ENCODE peak calls at places on chromosomes 16 and 17, in four cellular contexts. One of them, this sample, is unnamed.

GRCh38 chr16:89446136-89446974 is 44.0 kb downstream of the ANKRD11 start:
- DNase-seq in omental fat pad: no peak
- DNase-seq in dorsolateral prefrontal cortex: no peak
- DNase-seq in HFFc6: no peak
- DNase-seq in this sample: no peak

GRCh38 chr16:23509763-23510153 is 536 bp downstream of the GGA2 start:
- DNase-seq in omental fat pad: no peak
- DNase-seq in dorsolateral prefrontal cortex: peak; percentile 33
- DNase-seq in HFFc6: peak; percentile 18
- DNase-seq in this sample: peak; percentile 40

GRCh38 chr16:51523400-51523799 is 372.3 kb upstream of the SALL1 start:
- DNase-seq in omental fat pad: no peak
- DNase-seq in dorsolateral prefrontal cortex: no peak
- DNase-seq in HFFc6: peak; percentile 9
- DNase-seq in this sample: no peak

GRCh38 chr17:79269620-79270019 is 195.0 kb downstream of the ENGASE start:
- DNase-seq in omental fat pad: no peak
- DNase-seq in dorsolateral prefrontal cortex: no peak
- DNase-seq in HFFc6: no peak
- DNase-seq in this sample: no peak

GRCh38 chr16:27195941-27196595 is 7.3 kb upstream of the KDM8 start:
- DNase-seq in omental fat pad: no peak
- DNase-seq in dorsolateral prefrontal cortex: no peak
- DNase-seq in HFFc6: no peak
- DNase-seq in this sample: no peak

GRCh38 chr17:12765544-12765943 is 23.8 kb upstream of the ARHGAP44 start:
- DNase-seq in omental fat pad: peak; percentile 42
- DNase-seq in dorsolateral prefrontal cortex: no peak
- DNase-seq in HFFc6: peak; percentile 83
- DNase-seq in this sample: no peak

GRCh38 chr16:89495121-89495520 is 4.8 kb upstream of the ANKRD11 start:
- DNase-seq in omental fat pad: no peak
- DNase-seq in dorsolateral prefrontal cortex: no peak
- DNase-seq in HFFc6: peak; percentile 66
- DNase-seq in this sample: no peak

GRCh38 chr16:29943846-29944669 is 17.8 kb upstream of the TMEM219 start:
- DNase-seq in omental fat pad: peak; percentile 23
- DNase-seq in dorsolateral prefrontal cortex: no peak
- DNase-seq in HFFc6: peak; percentile 99
- DNase-seq in this sample: no peak

GRCh38 chr17:16122697-16123434 is 92.5 kb downstream of the NCOR1 start:
- DNase-seq in omental fat pad: no peak
- DNase-seq in dorsolateral prefrontal cortex: no peak
- DNase-seq in HFFc6: no peak
- DNase-seq in this sample: no peak

GRCh38 chr16:10552998-10553491 is 27.4 kb downstream of the EMP2 start:
- DNase-seq in omental fat pad: no peak
- DNase-seq in dorsolateral prefrontal cortex: no peak
- DNase-seq in HFFc6: no peak
- DNase-seq in this sample: no peak

GRCh38 chr17:7211512-7212277 is 7.9 kb downstream of the DLG4 start:
- DNase-seq in omental fat pad: no peak
- DNase-seq in dorsolateral prefrontal cortex: no peak
- DNase-seq in HFFc6: no peak
- DNase-seq in this sample: peak; percentile 17

GRCh38 chr17:78725448-78726021 is 56.5 kb downstream of the CYTH1 start:
- DNase-seq in omental fat pad: no peak
- DNase-seq in dorsolateral prefrontal cortex: no peak
- DNase-seq in HFFc6: no peak
- DNase-seq in this sample: no peak

GRCh38 chr17:72362466-72363335 is 241.9 kb downstream of the SOX9 start:
- DNase-seq in omental fat pad: no peak
- DNase-seq in dorsolateral prefrontal cortex: no peak
- DNase-seq in HFFc6: peak; percentile 81
- DNase-seq in this sample: no peak

GRCh38 chr16:15966420-15967222 is 17.2 kb downstream of the ABCC1 start:
- DNase-seq in omental fat pad: no peak
- DNase-seq in dorsolateral prefrontal cortex: no peak
- DNase-seq in HFFc6: peak; percentile 85
- DNase-seq in this sample: no peak

GRCh38 chr17:79947351-79948031 is 88.2 kb downstream of the TBC1D16 start:
- DNase-seq in omental fat pad: no peak
- DNase-seq in dorsolateral prefrontal cortex: no peak
- DNase-seq in HFFc6: no peak
- DNase-seq in this sample: peak; percentile 18

GRCh38 chr17:3845361-3845753 is 689 bp downstream of the NCBP3 start:
- DNase-seq in omental fat pad: no peak
- DNase-seq in dorsolateral prefrontal cortex: peak; percentile 24
- DNase-seq in HFFc6: peak; percentile 13
- DNase-seq in this sample: no peak

GRCh38 chr17:3959295-3959899 is 4.8 kb downstream of the ATP2A3 start:
- DNase-seq in omental fat pad: no peak
- DNase-seq in dorsolateral prefrontal cortex: no peak
- DNase-seq in HFFc6: peak; percentile 47
- DNase-seq in this sample: no peak

GRCh38 chr17:28725166-28725659 is 820 bp downstream of the TLCD1 start:
- DNase-seq in omental fat pad: no peak
- DNase-seq in dorsolateral prefrontal cortex: no peak
- DNase-seq in HFFc6: peak; percentile 70
- DNase-seq in this sample: no peak

GRCh38 chr16:50284131-50284911 is 18.0 kb downstream of the ADCY7 start:
- DNase-seq in omental fat pad: no peak
- DNase-seq in dorsolateral prefrontal cortex: no peak
- DNase-seq in HFFc6: no peak
- DNase-seq in this sample: no peak

GRCh38 chr16:66476328-66477027 is 49.4 kb downstream of the BEAN1 start:
- DNase-seq in omental fat pad: no peak
- DNase-seq in dorsolateral prefrontal cortex: no peak
- DNase-seq in HFFc6: no peak
- DNase-seq in this sample: peak; percentile 32

GRCh38 chr17:46732754-46733398 is 85.6 kb downstream of the WNT3 start:
- DNase-seq in omental fat pad: no peak
- DNase-seq in dorsolateral prefrontal cortex: no peak
- DNase-seq in HFFc6: no peak
- DNase-seq in this sample: no peak

GRCh38 chr17:19384723-19385391 is 2.1 kb downstream of the MFAP4 start:
- DNase-seq in omental fat pad: peak; percentile 22
- DNase-seq in dorsolateral prefrontal cortex: no peak
- DNase-seq in HFFc6: peak; percentile 46
- DNase-seq in this sample: no peak

GRCh38 chr16:70160821-70161220 is 12.8 kb upstream of the CLEC18C start:
- DNase-seq in omental fat pad: no peak
- DNase-seq in dorsolateral prefrontal cortex: peak; percentile 9
- DNase-seq in HFFc6: no peak
- DNase-seq in this sample: no peak

GRCh38 chr17:46962374-46962790 is 16.7 kb downstream of the RPRML start:
- DNase-seq in omental fat pad: no peak
- DNase-seq in dorsolateral prefrontal cortex: no peak
- DNase-seq in HFFc6: no peak
- DNase-seq in this sample: no peak

GRCh38 chr17:41067281-41067680 is 1.6 kb upstream of the KRTAP2-4 start:
- DNase-seq in omental fat pad: no peak
- DNase-seq in dorsolateral prefrontal cortex: no peak
- DNase-seq in HFFc6: peak; percentile 43
- DNase-seq in this sample: no peak

GRCh38 chr17:53932386-53932785 is 109.7 kb downstream of the KIF2B start:
- DNase-seq in omental fat pad: no peak
- DNase-seq in dorsolateral prefrontal cortex: no peak
- DNase-seq in HFFc6: no peak
- DNase-seq in this sample: no peak

GRCh38 chr17:35965272-35965671 is 16.0 kb downstream of the CCL16 start:
- DNase-seq in omental fat pad: no peak
- DNase-seq in dorsolateral prefrontal cortex: no peak
- DNase-seq in HFFc6: no peak
- DNase-seq in this sample: peak; percentile 13

GRCh38 chr16:10564591-10564990 is 15.8 kb downstream of the EMP2 start:
- DNase-seq in omental fat pad: no peak
- DNase-seq in dorsolateral prefrontal cortex: no peak
- DNase-seq in HFFc6: no peak
- DNase-seq in this sample: no peak

GRCh38 chr17:31541559-31541958 is 150.1 kb downstream of the RAB11FIP4 start:
- DNase-seq in omental fat pad: no peak
- DNase-seq in dorsolateral prefrontal cortex: no peak
- DNase-seq in HFFc6: no peak
- DNase-seq in this sample: no peak

GRCh38 chr17:68961204-68961893 is 6.2 kb upstream of the ABCA8 start:
- DNase-seq in omental fat pad: no peak
- DNase-seq in dorsolateral prefrontal cortex: peak; percentile 63
- DNase-seq in HFFc6: no peak
- DNase-seq in this sample: no peak

GRCh38 chr17:82959990-82960418 is 119.4 kb upstream of the METRNL start:
- DNase-seq in omental fat pad: no peak
- DNase-seq in dorsolateral prefrontal cortex: no peak
- DNase-seq in HFFc6: no peak
- DNase-seq in this sample: no peak

GRCh38 chr17:16328997-16329396 is 24.3 kb downstream of the CENPV start:
- DNase-seq in omental fat pad: no peak
- DNase-seq in dorsolateral prefrontal cortex: no peak
- DNase-seq in HFFc6: no peak
- DNase-seq in this sample: no peak

GRCh38 chr16:30567991-30568638 is 3.4 kb downstream of the ZNF688 start:
- DNase-seq in omental fat pad: no peak
- DNase-seq in dorsolateral prefrontal cortex: no peak
- DNase-seq in HFFc6: peak; percentile 70
- DNase-seq in this sample: no peak

DNA sequence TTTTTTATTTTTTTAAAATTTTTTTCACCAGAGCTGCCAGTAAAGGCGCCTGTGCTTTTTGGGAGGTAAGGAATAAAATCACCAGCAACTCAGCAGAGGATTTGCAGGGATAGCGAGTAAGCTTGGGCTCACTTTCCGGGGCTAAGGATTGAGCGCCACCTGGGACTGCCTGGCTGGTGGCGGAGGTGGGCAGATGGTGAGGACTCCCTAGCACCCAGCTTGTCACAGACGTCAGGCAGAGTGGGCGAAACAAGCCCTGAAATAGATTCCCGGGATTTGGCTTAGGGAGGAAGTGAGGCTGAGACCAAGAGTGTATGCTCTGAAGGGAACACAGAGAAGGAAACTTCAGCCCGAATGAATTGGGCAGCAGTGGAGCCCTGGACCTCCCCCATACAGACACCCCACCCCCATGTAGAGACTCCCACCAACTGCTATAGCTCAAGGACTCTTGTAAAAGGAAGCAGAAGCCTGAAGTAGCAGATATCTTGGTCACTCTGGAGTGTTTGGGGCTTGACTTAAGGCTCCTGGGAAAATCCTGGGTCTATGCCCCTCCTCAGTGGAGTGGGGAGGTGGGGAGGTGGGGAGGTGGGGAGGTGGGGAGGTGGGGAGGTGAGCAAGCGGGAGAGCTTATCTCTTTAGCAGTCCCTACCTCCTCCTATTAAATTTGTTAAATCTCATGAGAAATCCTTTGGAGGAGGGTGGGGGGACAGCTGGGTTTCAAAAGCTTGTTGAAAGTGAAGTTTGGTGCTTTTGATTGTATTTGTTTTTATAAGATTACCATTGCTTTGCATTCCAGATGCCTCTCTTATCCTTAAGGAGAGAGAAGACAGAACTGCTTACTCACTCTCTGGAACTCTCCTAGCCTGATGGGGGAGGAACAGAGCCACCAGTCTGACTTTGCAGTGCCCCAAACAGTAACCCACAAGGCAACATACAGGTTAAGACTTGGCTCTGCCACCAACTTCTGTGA is 8.2 kb downstream of the ARL4D start:
- DNase-seq in omental fat pad: no peak
- DNase-seq in dorsolateral prefrontal cortex: peak; percentile 23
- DNase-seq in HFFc6: peak; percentile 69
- DNase-seq in this sample: no peak
- TF ChIP-seq CTCF in omental fat pad: no peak
- TF ChIP-seq CTCF in dorsolateral prefrontal cortex: no peak
- TF ChIP-seq CTCF in HFFc6: no peak
- TF ChIP-seq CTCF in this sample: no peak

GRCh38 chr17:58096892-58097291 is 13.7 kb downstream of the DYNLL2 start:
- DNase-seq in omental fat pad: no peak
- DNase-seq in dorsolateral prefrontal cortex: no peak
- DNase-seq in HFFc6: peak; percentile 16
- DNase-seq in this sample: no peak
- TF ChIP-seq CTCF in omental fat pad: no peak
- TF ChIP-seq CTCF in dorsolateral prefrontal cortex: no peak
- TF ChIP-seq CTCF in HFFc6: peak; percentile 36
- TF ChIP-seq CTCF in this sample: no peak

DNA sequence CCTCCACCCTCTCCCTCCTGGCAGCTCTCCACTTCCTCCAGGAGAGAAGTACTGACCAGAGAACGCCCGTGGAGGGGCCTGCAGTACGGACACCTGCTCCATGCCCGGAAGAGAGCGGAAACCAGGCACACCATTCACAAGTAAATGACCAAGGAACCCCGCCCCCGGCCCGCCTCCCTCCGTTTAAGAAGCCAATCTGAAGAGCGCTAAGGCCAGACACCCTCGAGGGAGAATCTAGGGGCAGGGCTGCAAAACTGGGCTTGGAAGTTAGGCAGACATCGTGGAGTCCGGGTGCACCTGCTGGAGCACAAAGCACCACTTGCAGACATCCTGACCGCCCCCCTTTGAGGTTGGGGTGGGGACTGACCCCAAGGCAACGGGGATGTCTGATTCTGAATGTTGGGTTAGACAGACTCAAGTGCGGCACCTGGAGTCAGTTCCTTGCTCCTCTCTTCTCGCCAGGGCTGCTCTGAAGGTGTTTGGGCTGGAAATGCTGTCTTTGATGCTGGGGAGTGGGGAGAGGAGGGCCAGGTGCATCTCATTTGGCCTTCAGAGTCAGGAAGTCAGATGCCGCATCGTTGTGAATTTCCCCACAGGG is 964 bp upstream of the FAAP100 start:
- DNase-seq in omental fat pad: peak; percentile 52
- DNase-seq in dorsolateral prefrontal cortex: peak; percentile 49
- DNase-seq in HFFc6: peak; percentile 49
- DNase-seq in this sample: peak; percentile 51
- TF ChIP-seq CTCF in omental fat pad: no peak
- TF ChIP-seq CTCF in dorsolateral prefrontal cortex: no peak
- TF ChIP-seq CTCF in HFFc6: peak; percentile 14
- TF ChIP-seq CTCF in this sample: no peak

GRCh38 chr17:77214743-77215142 is 74.0 kb downstream of the SEC14L1 start:
- DNase-seq in omental fat pad: no peak
- DNase-seq in dorsolateral prefrontal cortex: peak; percentile 69
- DNase-seq in HFFc6: peak; percentile 32
- DNase-seq in this sample: no peak
- TF ChIP-seq CTCF in omental fat pad: no peak
- TF ChIP-seq CTCF in dorsolateral prefrontal cortex: peak; percentile 76
- TF ChIP-seq CTCF in HFFc6: peak; percentile 72
- TF ChIP-seq CTCF in this sample: no peak